ENCODE peak calls at places on chromosomes 16 and 17, in nine cellular contexts. D is Right ventricle myocardium superior; F is pulmonary artery endothelial cell; P is neural crest cell; Q is stimulated activated CD4-positive, alpha-beta T cell treated with anti-CD3 and anti-CD28 coated beads, Interleukin-1b, Interleukin-23, amount 100 ng/mL, for 1 hour; H is HEK293T; A is NCI-H748 treated with DMSO at 0.1 percent for 48 hours; K is islet precursor cell; V is activated T-helper 1 cell treated with Interleukin-2 at 50 U/mL for 16 hours. B is an unnamed sample.

GRCh38 chr16:19119564-19119963 is 5.8 kb downstream of the ITPRIPL2 start:
- DNase-seq in P (no peak), V (no peak), K (no peak), F (no peak), D (no peak), H (no peak), Q (no peak), A (no peak), B (no peak)

GRCh38 chr17:50758524-50758923 is 8.8 kb downstream of the ANKRD40CL start:
- DNase-seq in H (no peak), F (no peak), V (no peak), Q (no peak), D (no peak), P (no peak), K (no peak), A (no peak), B (peak)

GRCh38 chr16:48384305-48384981 is 770 bp downstream of the SIAH1 start:
- DNase-seq in Q (no peak), H (peak), K (peak), P (peak), V (peak), F (no peak), D (peak), A (no peak), B (peak)

GRCh38 chr17:75591722-75592302 is 4.2 kb downstream of the MYO15B start:
- DNase-seq in K (peak), A (no peak), P (no peak), H (no peak), F (no peak), D (peak), V (no peak), Q (no peak), B (no peak)

GRCh38 chr17:31627960-31628359 is 231.1 kb downstream of the COPRS start:
- DNase-seq in P (no peak), Q (no peak), H (no peak), F (no peak), D (no peak), A (no peak), V (no peak), K (no peak), B (no peak)

GRCh38 chr17:13476722-13477121 is 125.0 kb downstream of the HS3ST3A1 start:
- DNase-seq in D (no peak), P (no peak), Q (no peak), K (no peak), H (no peak), A (no peak), V (no peak), F (no peak), B (no peak)

GRCh38 chr16:85460983-85461813 is 151.9 kb upstream of the GSE1 start:
- DNase-seq in F (no peak), V (no peak), K (no peak), A (no peak), H (no peak), Q (no peak), P (no peak), D (no peak), B (no peak)

GRCh38 chr16:90044111-90044551 is 24.9 kb upstream of the DBNDD1 start:
- DNase-seq in D (no peak), F (no peak), A (no peak), H (no peak), Q (no peak), P (no peak), V (no peak), K (no peak), B (no peak)

GRCh38 chr16:77406680-77407079 is 28.2 kb downstream of the ADAMTS18 start:
- DNase-seq in P (no peak), F (no peak), H (no peak), Q (no peak), D (no peak), K (no peak), V (no peak), A (no peak), B (no peak)

GRCh38 chr16:19589106-19589505 is 33.6 kb downstream of the VPS35L start:
- DNase-seq in P (no peak), F (no peak), D (no peak), H (no peak), A (no peak), Q (no peak), V (no peak), K (no peak), B (no peak)

B was measured in RPMI8226.